ENCODE peak calls at places on chromosomes 3 and 15, in six cellular contexts. One of them, this sample, is unnamed. For H3K36me3, the result is how much of the 10 kb centered on the place peaks cover.

GRCh38 chr3:196640501-196640968 is 1.0 kb downstream of the NRROS start:
- DNase-seq in IMR-90: no peak
- DNase-seq in brain microvascular endothelial cell: no peak
- DNase-seq in astrocyte: no peak
- DNase-seq in prostate gland: no peak
- DNase-seq in psoas muscle: no peak
- DNase-seq in this sample: no peak

GRCh38 chr3:195007794-195008193 is 263.2 kb downstream of the XXYLT1 start:
- DNase-seq in IMR-90: no peak
- DNase-seq in brain microvascular endothelial cell: no peak
- DNase-seq in astrocyte: no peak
- DNase-seq in prostate gland: no peak
- DNase-seq in psoas muscle: no peak
- DNase-seq in this sample: no peak

GRCh38 chr3:189316296-189317019 is 144.7 kb downstream of the TPRG1 start:
- DNase-seq in IMR-90: no peak
- DNase-seq in brain microvascular endothelial cell: no peak
- DNase-seq in astrocyte: no peak
- DNase-seq in prostate gland: peak
- DNase-seq in psoas muscle: no peak
- DNase-seq in this sample: no peak

GRCh38 chr3:136380530-136380929 is 130.4 kb downstream of the PCCB start:
- DNase-seq in IMR-90: peak
- DNase-seq in brain microvascular endothelial cell: peak
- DNase-seq in astrocyte: peak
- DNase-seq in prostate gland: no peak
- DNase-seq in psoas muscle: no peak
- DNase-seq in this sample: peak

GRCh38 chr3:175187586-175187985 is 328.5 kb downstream of the NAALADL2 start:
- DNase-seq in IMR-90: peak
- DNase-seq in brain microvascular endothelial cell: no peak
- DNase-seq in astrocyte: peak
- DNase-seq in prostate gland: no peak
- DNase-seq in psoas muscle: no peak
- DNase-seq in this sample: no peak

GRCh38 chr15:68699881-68700394 is 120.8 kb downstream of the ANP32A start:
- DNase-seq in IMR-90: no peak
- DNase-seq in brain microvascular endothelial cell: no peak
- DNase-seq in astrocyte: no peak
- DNase-seq in prostate gland: no peak
- DNase-seq in psoas muscle: no peak
- DNase-seq in this sample: no peak

GRCh38 chr15:54815546-54815945 is 381.2 kb downstream of the RSL24D1 start:
- DNase-seq in IMR-90: no peak
- DNase-seq in brain microvascular endothelial cell: no peak
- DNase-seq in astrocyte: no peak
- DNase-seq in prostate gland: no peak
- DNase-seq in psoas muscle: no peak
- DNase-seq in this sample: no peak

GRCh38 chr3:127670761-127671522 is 1.8 kb upstream of the ABTB1 start:
- DNase-seq in IMR-90: no peak
- DNase-seq in brain microvascular endothelial cell: no peak
- DNase-seq in astrocyte: no peak
- DNase-seq in prostate gland: no peak
- DNase-seq in psoas muscle: no peak
- DNase-seq in this sample: no peak

GRCh38 chr3:52046186-52046913 is 10.0 kb downstream of the DUSP7 start:
- DNase-seq in IMR-90: peak
- DNase-seq in brain microvascular endothelial cell: peak
- DNase-seq in astrocyte: peak
- DNase-seq in prostate gland: no peak
- DNase-seq in psoas muscle: peak
- DNase-seq in this sample: peak

GRCh38 chr3:84961492-84962255 is 2.9 kb downstream of the CADM2 start:
- DNase-seq in IMR-90: no peak
- DNase-seq in brain microvascular endothelial cell: no peak
- DNase-seq in astrocyte: no peak
- DNase-seq in prostate gland: no peak
- DNase-seq in psoas muscle: no peak
- DNase-seq in this sample: no peak

GRCh38 chr3:60919296-60919695 is 332.0 kb downstream of the FHIT start:
- DNase-seq in IMR-90: no peak
- DNase-seq in brain microvascular endothelial cell: peak
- DNase-seq in astrocyte: no peak
- DNase-seq in prostate gland: no peak
- DNase-seq in psoas muscle: no peak
- DNase-seq in this sample: no peak

GRCh38 chr15:83010709-83011270 is 649 bp downstream of the C15orf40 start:
- DNase-seq in IMR-90: peak
- DNase-seq in brain microvascular endothelial cell: peak
- DNase-seq in astrocyte: peak
- DNase-seq in prostate gland: peak
- DNase-seq in psoas muscle: peak
- DNase-seq in this sample: peak

GRCh38 chr15:99172171-99172570 is 67.3 kb downstream of the SYNM start:
- DNase-seq in IMR-90: no peak
- DNase-seq in brain microvascular endothelial cell: no peak
- DNase-seq in astrocyte: no peak
- DNase-seq in prostate gland: no peak
- DNase-seq in psoas muscle: no peak
- DNase-seq in this sample: no peak

GRCh38 chr15:53458736-53459135 is 300.7 kb downstream of the WDR72 start:
- DNase-seq in IMR-90: no peak
- DNase-seq in brain microvascular endothelial cell: no peak
- DNase-seq in astrocyte: no peak
- DNase-seq in prostate gland: no peak
- DNase-seq in psoas muscle: no peak
- DNase-seq in this sample: no peak

GRCh38 chr3:63863150-63864007 is at the start of the genes ATXN7 and THOC7:
- DNase-seq in IMR-90: peak
- DNase-seq in brain microvascular endothelial cell: peak
- DNase-seq in astrocyte: peak
- DNase-seq in prostate gland: peak
- DNase-seq in psoas muscle: peak
- DNase-seq in this sample: peak

GRCh38 chr3:110968076-110968475 is 103.5 kb upstream of the NECTIN3 start:
- DNase-seq in IMR-90: no peak
- DNase-seq in brain microvascular endothelial cell: no peak
- DNase-seq in astrocyte: no peak
- DNase-seq in prostate gland: no peak
- DNase-seq in psoas muscle: no peak
- DNase-seq in this sample: no peak

GRCh38 chr15:29040367-29040745 is 154.6 kb downstream of the APBA2 start:
- DNase-seq in IMR-90: peak
- DNase-seq in brain microvascular endothelial cell: peak
- DNase-seq in astrocyte: peak
- DNase-seq in prostate gland: no peak
- DNase-seq in psoas muscle: no peak
- DNase-seq in this sample: peak

GRCh38 chr15:43872416-43873020 is 45.7 kb downstream of the WDR76 start:
- DNase-seq in IMR-90: peak
- DNase-seq in brain microvascular endothelial cell: peak
- DNase-seq in astrocyte: peak
- DNase-seq in prostate gland: peak
- DNase-seq in psoas muscle: no peak
- DNase-seq in this sample: peak

GRCh38 chr3:195546130-195546560 is 3.0 kb upstream of the PPP1R2 start:
- DNase-seq in IMR-90: peak
- DNase-seq in brain microvascular endothelial cell: peak
- DNase-seq in astrocyte: peak
- DNase-seq in prostate gland: peak
- DNase-seq in psoas muscle: peak
- DNase-seq in this sample: peak

GRCh38 chr15:64897345-64897985 is 14.2 kb upstream of the ANKDD1A start:
- DNase-seq in IMR-90: peak
- DNase-seq in brain microvascular endothelial cell: peak
- DNase-seq in astrocyte: peak
- DNase-seq in prostate gland: no peak
- DNase-seq in psoas muscle: peak
- DNase-seq in this sample: peak

GRCh38 chr3:132461544-132461943 is 44.2 kb downstream of the DNAJC13 start:
- DNase-seq in IMR-90: peak
- DNase-seq in brain microvascular endothelial cell: no peak
- DNase-seq in astrocyte: no peak
- DNase-seq in prostate gland: no peak
- DNase-seq in psoas muscle: no peak
- DNase-seq in this sample: peak

GRCh38 chr3:111859974-111860859 is 1.2 kb downstream of the PHLDB2 start:
- DNase-seq in IMR-90: peak
- DNase-seq in brain microvascular endothelial cell: peak
- DNase-seq in astrocyte: peak
- DNase-seq in prostate gland: peak
- DNase-seq in psoas muscle: peak
- DNase-seq in this sample: peak

GRCh38 chr3:13853978-13854296 is 25.9 kb downstream of the WNT7A start:
- DNase-seq in IMR-90: no peak
- DNase-seq in brain microvascular endothelial cell: no peak
- DNase-seq in astrocyte: no peak
- DNase-seq in prostate gland: no peak
- DNase-seq in psoas muscle: no peak
- DNase-seq in this sample: no peak

GRCh38 chr15:67400890-67401289 is 120.0 kb upstream of the C15orf61 start:
- DNase-seq in IMR-90: no peak
- DNase-seq in brain microvascular endothelial cell: no peak
- DNase-seq in astrocyte: no peak
- DNase-seq in prostate gland: no peak
- DNase-seq in psoas muscle: no peak
- DNase-seq in this sample: no peak

GRCh38 chr15:67396109-67396508 is 124.8 kb upstream of the C15orf61 start:
- DNase-seq in IMR-90: no peak
- DNase-seq in brain microvascular endothelial cell: no peak
- DNase-seq in astrocyte: no peak
- DNase-seq in prostate gland: no peak
- DNase-seq in psoas muscle: no peak
- DNase-seq in this sample: no peak

GRCh38 chr15:67399925-67400324 is 121.0 kb upstream of the C15orf61 start:
- DNase-seq in IMR-90: no peak
- DNase-seq in brain microvascular endothelial cell: no peak
- DNase-seq in astrocyte: no peak
- DNase-seq in prostate gland: no peak
- DNase-seq in psoas muscle: no peak
- DNase-seq in this sample: no peak

GRCh38 chr15:67397139-67397538 is 123.8 kb upstream of the C15orf61 start:
- DNase-seq in IMR-90: peak
- DNase-seq in brain microvascular endothelial cell: no peak
- DNase-seq in astrocyte: no peak
- DNase-seq in prostate gland: no peak
- DNase-seq in psoas muscle: no peak
- DNase-seq in this sample: no peak
- TF ChIP-seq CTCF in IMR-90: peak
- TF ChIP-seq CTCF in brain microvascular endothelial cell: no peak
- TF ChIP-seq CTCF in astrocyte: no peak
- TF ChIP-seq CTCF in prostate gland: no peak
- TF ChIP-seq CTCF in psoas muscle: no peak
- TF ChIP-seq CTCF in this sample: peak

GRCh38 chr3:106206613-106207012 is 337.8 kb upstream of the CBLB start:
- DNase-seq in IMR-90: no peak
- DNase-seq in brain microvascular endothelial cell: no peak
- DNase-seq in astrocyte: no peak
- DNase-seq in prostate gland: no peak
- DNase-seq in psoas muscle: no peak
- DNase-seq in this sample: no peak
- H3K27ac ChIP-seq in IMR-90: no peak
- H3K27ac ChIP-seq in brain microvascular endothelial cell: peak
- H3K27ac ChIP-seq in astrocyte: no peak
- H3K27ac ChIP-seq in prostate gland: no peak
- H3K27ac ChIP-seq in psoas muscle: peak
- H3K27ac ChIP-seq in this sample: no peak

GRCh38 chr15:85748729-85749128 is 46.0 kb downstream of the KLHL25 start:
- DNase-seq in IMR-90: no peak
- DNase-seq in brain microvascular endothelial cell: no peak
- DNase-seq in astrocyte: no peak
- DNase-seq in prostate gland: no peak
- DNase-seq in psoas muscle: no peak
- DNase-seq in this sample: no peak

GRCh38 chr15:85750319-85750806 is 44.4 kb downstream of the KLHL25 start:
- DNase-seq in IMR-90: peak
- DNase-seq in brain microvascular endothelial cell: peak
- DNase-seq in astrocyte: peak
- DNase-seq in prostate gland: peak
- DNase-seq in psoas muscle: peak
- DNase-seq in this sample: peak

GRCh38 chr15:85746641-85747040 is 48.1 kb downstream of the KLHL25 start:
- DNase-seq in IMR-90: no peak
- DNase-seq in brain microvascular endothelial cell: no peak
- DNase-seq in astrocyte: no peak
- DNase-seq in prostate gland: no peak
- DNase-seq in psoas muscle: no peak
- DNase-seq in this sample: no peak

GRCh38 chr15:85749261-85750151 is 45.2 kb downstream of the KLHL25 start:
- DNase-seq in IMR-90: peak
- DNase-seq in brain microvascular endothelial cell: no peak
- DNase-seq in astrocyte: no peak
- DNase-seq in prostate gland: no peak
- DNase-seq in psoas muscle: no peak
- DNase-seq in this sample: peak

DNA sequence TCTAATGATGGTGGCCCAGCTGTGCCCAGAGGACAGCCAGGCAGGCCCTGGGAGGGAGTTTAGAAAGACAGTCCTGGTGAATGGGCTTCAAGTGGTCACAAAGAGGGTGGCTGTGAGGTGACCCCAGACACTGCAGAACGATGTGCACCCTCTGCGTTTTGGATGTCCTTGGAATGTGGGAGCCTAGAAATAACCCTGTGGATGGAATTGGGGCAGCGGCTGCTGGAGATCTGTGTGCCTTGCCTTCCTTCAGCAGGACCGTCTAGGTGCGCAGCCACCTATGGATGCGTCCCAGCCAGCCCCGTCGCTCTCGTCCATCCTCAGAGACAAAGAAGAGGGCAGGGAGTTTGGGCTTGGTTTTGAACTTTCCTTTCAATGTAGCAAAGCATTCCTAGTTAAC is 46.5 kb downstream of the KLHL25 start:
- DNase-seq in IMR-90: no peak
- DNase-seq in brain microvascular endothelial cell: no peak
- DNase-seq in astrocyte: no peak
- DNase-seq in prostate gland: no peak
- DNase-seq in psoas muscle: no peak
- DNase-seq in this sample: no peak
- H3K36me3 ChIP-seq in IMR-90: under half
- H3K36me3 ChIP-seq in brain microvascular endothelial cell: under half
- H3K36me3 ChIP-seq in astrocyte: under half
- H3K36me3 ChIP-seq in prostate gland: under half
- H3K36me3 ChIP-seq in psoas muscle: half or more
- H3K36me3 ChIP-seq in this sample: under half

DNA sequence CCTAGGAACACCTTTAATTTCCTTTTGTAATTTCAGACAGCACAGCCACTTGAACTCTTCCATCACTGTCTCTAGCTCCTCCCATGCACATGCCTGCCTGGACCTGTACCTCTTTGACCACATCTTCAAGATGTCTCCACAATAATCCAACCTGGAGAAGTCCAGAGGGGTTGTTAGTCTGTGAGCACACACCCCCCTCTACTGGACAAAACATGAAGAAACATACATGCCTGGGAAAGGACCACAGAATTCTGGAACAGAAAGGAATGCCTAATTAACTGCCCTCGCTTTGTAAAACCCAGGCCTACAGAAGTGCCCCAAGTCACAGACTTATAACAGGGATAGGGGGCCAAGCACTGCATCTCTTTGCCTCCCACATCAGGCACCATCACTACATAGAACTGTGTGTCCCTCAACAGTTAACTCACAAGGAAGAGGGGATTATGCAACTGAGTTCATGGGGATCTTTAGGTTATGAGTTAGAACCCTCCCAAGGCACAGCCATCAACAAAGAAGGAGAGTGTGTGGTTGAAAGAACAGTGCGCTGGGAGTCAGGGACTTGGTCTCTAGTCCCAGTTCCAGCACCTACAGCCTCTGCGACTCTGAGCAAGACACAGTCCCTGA is 61.7 kb downstream of the FMN1 start:
- DNase-seq in IMR-90: peak
- DNase-seq in brain microvascular endothelial cell: peak
- DNase-seq in astrocyte: peak
- DNase-seq in prostate gland: peak
- DNase-seq in psoas muscle: no peak
- DNase-seq in this sample: peak
- TF ChIP-seq CTCF in IMR-90: peak
- TF ChIP-seq CTCF in brain microvascular endothelial cell: peak
- TF ChIP-seq CTCF in astrocyte: peak
- TF ChIP-seq CTCF in prostate gland: peak
- TF ChIP-seq CTCF in psoas muscle: peak
- TF ChIP-seq CTCF in this sample: peak

This sample was measured in fibroblast of lung.